ENCODE peak calls at places on chromosomes 4 and X, in seven cellular contexts. R is T-helper 2 cell; S is cardiac muscle cell; L is substantia nigra; Y is activated naive CD4-positive, alpha-beta T cell treated with Interleukin-2 at 50 U/mL for 16 hours; T is lower leg skin; I is bronchial epithelial cell. J is an unnamed sample.

GRCh38 chr4:43089730-43090129 is 197.2 kb downstream of the GRXCR1 start:
- DNase-seq in R (no peak), S (no peak), L (no peak), Y (no peak), T (no peak), I (peak), J (peak)

GRCh38 chrX:65491620-65492019 is 43.0 kb downstream of the LAS1L start:
- DNase-seq in R (no peak), S (no peak), L (no peak), Y (no peak), T (no peak), I (no peak), J (no peak)

GRCh38 chr4:109263721-109264120 is 38.7 kb downstream of the COL25A1 start:
- DNase-seq in R (no peak), S (no peak), L (no peak), Y (no peak), T (no peak), I (no peak), J (no peak)

GRCh38 chrX:17682259-17682658 is 55.0 kb upstream of the SCML1 start:
- DNase-seq in R (no peak), S (no peak), L (no peak), Y (peak), T (no peak), I (no peak), J (no peak)

GRCh38 chrX:132940727-132941162 is 17.7 kb downstream of the HS6ST2 start:
- DNase-seq in R (no peak), S (no peak), L (no peak), Y (no peak), T (no peak), I (peak), J (no peak)

GRCh38 chr4:7254736-7255487 is 62.6 kb downstream of the SORCS2 start:
- DNase-seq in R (no peak), S (peak), L (no peak), Y (no peak), T (no peak), I (no peak), J (no peak)

GRCh38 chrX:13923845-13924244 is 105.8 kb downstream of the GEMIN8 start:
- DNase-seq in R (no peak), S (no peak), L (no peak), Y (no peak), T (no peak), I (peak), J (no peak)

GRCh38 chr4:73127839-73128448 is 58.4 kb upstream of the COX18 start:
- DNase-seq in R (no peak), S (peak), L (no peak), Y (no peak), T (no peak), I (peak), J (no peak)

GRCh38 chrX:150577174-150577573 is 8.8 kb downstream of the MTM1 start:
- DNase-seq in R (no peak), S (no peak), L (no peak), Y (no peak), T (no peak), I (no peak), J (no peak)

GRCh38 chr4:37794046-37794445 is 32.4 kb upstream of the PGM2 start:
- DNase-seq in R (no peak), S (no peak), L (no peak), Y (no peak), T (no peak), I (no peak), J (no peak)

GRCh38 chr4:86594559-86595425 is 677 bp downstream of the PTPN13 start:
- DNase-seq in R (no peak), S (peak), L (peak), Y (peak), T (peak), I (peak), J (peak)

GRCh38 chr4:159071178-159071968 is 31.5 kb upstream of the RAPGEF2 start:
- DNase-seq in R (no peak), S (peak), L (no peak), Y (no peak), T (no peak), I (peak), J (peak)

GRCh38 chr4:20723019-20723418 is 22.8 kb downstream of the PACRGL start:
- DNase-seq in R (no peak), S (peak), L (no peak), Y (no peak), T (no peak), I (peak), J (no peak)

GRCh38 chr4:13537832-13538177 is 6.5 kb downstream of the NKX3-2 start:
- DNase-seq in R (no peak), S (no peak), L (no peak), Y (no peak), T (no peak), I (no peak), J (no peak)

GRCh38 chr4:52098618-52099017 is 47.5 kb downstream of the SPATA18 start:
- DNase-seq in R (no peak), S (no peak), L (no peak), Y (no peak), T (no peak), I (peak), J (no peak)

GRCh38 chr4:55549888-55550287 is 3.2 kb upstream of the CLOCK start:
- DNase-seq in R (no peak), S (peak), L (no peak), Y (no peak), T (no peak), I (peak), J (peak)

GRCh38 chr4:15864771-15865566 is 73.6 kb downstream of the FGFBP1 start:
- DNase-seq in R (no peak), S (peak), L (no peak), Y (no peak), T (no peak), I (no peak), J (no peak)

GRCh38 chr4:101039367-101039766 is 308.0 kb downstream of the PPP3CA start:
- DNase-seq in R (peak), S (no peak), L (no peak), Y (peak), T (no peak), I (no peak), J (no peak)

GRCh38 chrX:11446951-11447350 is 153.7 kb downstream of the AMELX start:
- DNase-seq in R (no peak), S (peak), L (no peak), Y (no peak), T (no peak), I (no peak), J (no peak)